ENCODE peak calls at places on chromosome 7, in ten cellular contexts. One of them, this sample, is unnamed.

GRCh38 chr7:102291056-102291915 is 4.6 kb downstream of the SH2B2 start:
- DNase-seq in KBM-7: no peak
- DNase-seq in foreskin fibroblast: no peak
- DNase-seq in memory B cell: peak
- DNase-seq in T-helper 2 cell: peak
- DNase-seq in NCI-H1417 treated with DMSO at 0.1 percent for 48 hours: no peak
- DNase-seq in astrocyte of the spinal cord: no peak
- DNase-seq in suprapubic skin: no peak
- DNase-seq in stimulated activated CD4-positive, alpha-beta T cell treated with anti-CD3 and anti-CD28 coated beads, Interleukin-4, amount 100 ng/mL, for 48 hours: no peak
- DNase-seq in M059J: no peak
- DNase-seq in this sample: peak

GRCh38 chr7:55548295-55548731 is 24.0 kb downstream of the VOPP1 start:
- DNase-seq in KBM-7: no peak
- DNase-seq in foreskin fibroblast: no peak
- DNase-seq in memory B cell: no peak
- DNase-seq in T-helper 2 cell: no peak
- DNase-seq in NCI-H1417 treated with DMSO at 0.1 percent for 48 hours: no peak
- DNase-seq in astrocyte of the spinal cord: no peak
- DNase-seq in suprapubic skin: no peak
- DNase-seq in stimulated activated CD4-positive, alpha-beta T cell treated with anti-CD3 and anti-CD28 coated beads, Interleukin-4, amount 100 ng/mL, for 48 hours: no peak
- DNase-seq in M059J: no peak
- DNase-seq in this sample: no peak

GRCh38 chr7:106623846-106624245 is 37.1 kb downstream of the CCDC71L start:
- DNase-seq in KBM-7: no peak
- DNase-seq in foreskin fibroblast: peak
- DNase-seq in memory B cell: no peak
- DNase-seq in T-helper 2 cell: no peak
- DNase-seq in NCI-H1417 treated with DMSO at 0.1 percent for 48 hours: no peak
- DNase-seq in astrocyte of the spinal cord: peak
- DNase-seq in suprapubic skin: no peak
- DNase-seq in stimulated activated CD4-positive, alpha-beta T cell treated with anti-CD3 and anti-CD28 coated beads, Interleukin-4, amount 100 ng/mL, for 48 hours: no peak
- DNase-seq in M059J: peak
- DNase-seq in this sample: peak

GRCh38 chr7:17304926-17305325 is 6.5 kb downstream of the AHR start:
- DNase-seq in KBM-7: peak
- DNase-seq in foreskin fibroblast: peak
- DNase-seq in memory B cell: no peak
- DNase-seq in T-helper 2 cell: no peak
- DNase-seq in NCI-H1417 treated with DMSO at 0.1 percent for 48 hours: no peak
- DNase-seq in astrocyte of the spinal cord: peak
- DNase-seq in suprapubic skin: no peak
- DNase-seq in stimulated activated CD4-positive, alpha-beta T cell treated with anti-CD3 and anti-CD28 coated beads, Interleukin-4, amount 100 ng/mL, for 48 hours: no peak
- DNase-seq in M059J: peak
- DNase-seq in this sample: peak

GRCh38 chr7:142874409-142874808 is 11.1 kb downstream of the TRPV6 start:
- DNase-seq in KBM-7: no peak
- DNase-seq in foreskin fibroblast: no peak
- DNase-seq in memory B cell: no peak
- DNase-seq in T-helper 2 cell: no peak
- DNase-seq in NCI-H1417 treated with DMSO at 0.1 percent for 48 hours: no peak
- DNase-seq in astrocyte of the spinal cord: no peak
- DNase-seq in suprapubic skin: peak
- DNase-seq in stimulated activated CD4-positive, alpha-beta T cell treated with anti-CD3 and anti-CD28 coated beads, Interleukin-4, amount 100 ng/mL, for 48 hours: no peak
- DNase-seq in M059J: no peak
- DNase-seq in this sample: no peak

GRCh38 chr7:4020086-4020485 is 662.0 kb upstream of the FOXK1 start:
- DNase-seq in KBM-7: no peak
- DNase-seq in foreskin fibroblast: no peak
- DNase-seq in memory B cell: no peak
- DNase-seq in T-helper 2 cell: no peak
- DNase-seq in NCI-H1417 treated with DMSO at 0.1 percent for 48 hours: no peak
- DNase-seq in astrocyte of the spinal cord: no peak
- DNase-seq in suprapubic skin: no peak
- DNase-seq in stimulated activated CD4-positive, alpha-beta T cell treated with anti-CD3 and anti-CD28 coated beads, Interleukin-4, amount 100 ng/mL, for 48 hours: no peak
- DNase-seq in M059J: no peak
- DNase-seq in this sample: no peak

GRCh38 chr7:66883716-66884115 is 37.3 kb upstream of the TMEM248 start:
- DNase-seq in KBM-7: no peak
- DNase-seq in foreskin fibroblast: no peak
- DNase-seq in memory B cell: no peak
- DNase-seq in T-helper 2 cell: no peak
- DNase-seq in NCI-H1417 treated with DMSO at 0.1 percent for 48 hours: no peak
- DNase-seq in astrocyte of the spinal cord: peak
- DNase-seq in suprapubic skin: no peak
- DNase-seq in stimulated activated CD4-positive, alpha-beta T cell treated with anti-CD3 and anti-CD28 coated beads, Interleukin-4, amount 100 ng/mL, for 48 hours: no peak
- DNase-seq in M059J: peak
- DNase-seq in this sample: no peak

GRCh38 chr7:104603957-104604356 is 275.6 kb downstream of the LHFPL3 start:
- DNase-seq in KBM-7: no peak
- DNase-seq in foreskin fibroblast: no peak
- DNase-seq in memory B cell: no peak
- DNase-seq in T-helper 2 cell: no peak
- DNase-seq in NCI-H1417 treated with DMSO at 0.1 percent for 48 hours: no peak
- DNase-seq in astrocyte of the spinal cord: no peak
- DNase-seq in suprapubic skin: no peak
- DNase-seq in stimulated activated CD4-positive, alpha-beta T cell treated with anti-CD3 and anti-CD28 coated beads, Interleukin-4, amount 100 ng/mL, for 48 hours: no peak
- DNase-seq in M059J: no peak
- DNase-seq in this sample: no peak

GRCh38 chr7:100778061-100778621 is 44.7 kb downstream of the ZAN start:
- DNase-seq in KBM-7: no peak
- DNase-seq in foreskin fibroblast: no peak
- DNase-seq in memory B cell: no peak
- DNase-seq in T-helper 2 cell: no peak
- DNase-seq in NCI-H1417 treated with DMSO at 0.1 percent for 48 hours: no peak
- DNase-seq in astrocyte of the spinal cord: no peak
- DNase-seq in suprapubic skin: no peak
- DNase-seq in stimulated activated CD4-positive, alpha-beta T cell treated with anti-CD3 and anti-CD28 coated beads, Interleukin-4, amount 100 ng/mL, for 48 hours: no peak
- DNase-seq in M059J: no peak
- DNase-seq in this sample: no peak

GRCh38 chr7:32518534-32519140 is 23.3 kb downstream of the AVL9 start:
- DNase-seq in KBM-7: peak
- DNase-seq in foreskin fibroblast: no peak
- DNase-seq in memory B cell: no peak
- DNase-seq in T-helper 2 cell: no peak
- DNase-seq in NCI-H1417 treated with DMSO at 0.1 percent for 48 hours: no peak
- DNase-seq in astrocyte of the spinal cord: peak
- DNase-seq in suprapubic skin: no peak
- DNase-seq in stimulated activated CD4-positive, alpha-beta T cell treated with anti-CD3 and anti-CD28 coated beads, Interleukin-4, amount 100 ng/mL, for 48 hours: no peak
- DNase-seq in M059J: peak
- DNase-seq in this sample: peak

GRCh38 chr7:146701166-146701565 is 584.6 kb downstream of the CNTNAP2 start:
- DNase-seq in KBM-7: no peak
- DNase-seq in foreskin fibroblast: no peak
- DNase-seq in memory B cell: no peak
- DNase-seq in T-helper 2 cell: no peak
- DNase-seq in NCI-H1417 treated with DMSO at 0.1 percent for 48 hours: no peak
- DNase-seq in astrocyte of the spinal cord: peak
- DNase-seq in suprapubic skin: no peak
- DNase-seq in stimulated activated CD4-positive, alpha-beta T cell treated with anti-CD3 and anti-CD28 coated beads, Interleukin-4, amount 100 ng/mL, for 48 hours: no peak
- DNase-seq in M059J: no peak
- DNase-seq in this sample: no peak

GRCh38 chr7:23114854-23115253 is 9.3 kb downstream of the KLHL7 start:
- DNase-seq in KBM-7: no peak
- DNase-seq in foreskin fibroblast: peak
- DNase-seq in memory B cell: no peak
- DNase-seq in T-helper 2 cell: no peak
- DNase-seq in NCI-H1417 treated with DMSO at 0.1 percent for 48 hours: no peak
- DNase-seq in astrocyte of the spinal cord: no peak
- DNase-seq in suprapubic skin: no peak
- DNase-seq in stimulated activated CD4-positive, alpha-beta T cell treated with anti-CD3 and anti-CD28 coated beads, Interleukin-4, amount 100 ng/mL, for 48 hours: no peak
- DNase-seq in M059J: no peak
- DNase-seq in this sample: no peak

GRCh38 chr7:111639894-111640293 is 77.6 kb upstream of the IMMP2L start:
- DNase-seq in KBM-7: no peak
- DNase-seq in foreskin fibroblast: peak
- DNase-seq in memory B cell: no peak
- DNase-seq in T-helper 2 cell: no peak
- DNase-seq in NCI-H1417 treated with DMSO at 0.1 percent for 48 hours: no peak
- DNase-seq in astrocyte of the spinal cord: no peak
- DNase-seq in suprapubic skin: no peak
- DNase-seq in stimulated activated CD4-positive, alpha-beta T cell treated with anti-CD3 and anti-CD28 coated beads, Interleukin-4, amount 100 ng/mL, for 48 hours: no peak
- DNase-seq in M059J: peak
- DNase-seq in this sample: no peak

GRCh38 chr7:108247646-108248045 is 117.5 kb upstream of the LAMB4 start:
- DNase-seq in KBM-7: peak
- DNase-seq in foreskin fibroblast: no peak
- DNase-seq in memory B cell: no peak
- DNase-seq in T-helper 2 cell: no peak
- DNase-seq in NCI-H1417 treated with DMSO at 0.1 percent for 48 hours: no peak
- DNase-seq in astrocyte of the spinal cord: no peak
- DNase-seq in suprapubic skin: no peak
- DNase-seq in stimulated activated CD4-positive, alpha-beta T cell treated with anti-CD3 and anti-CD28 coated beads, Interleukin-4, amount 100 ng/mL, for 48 hours: no peak
- DNase-seq in M059J: peak
- DNase-seq in this sample: no peak

GRCh38 chr7:10708447-10708846 is 265.2 kb upstream of the PHF14 start:
- DNase-seq in KBM-7: peak
- DNase-seq in foreskin fibroblast: no peak
- DNase-seq in memory B cell: no peak
- DNase-seq in T-helper 2 cell: no peak
- DNase-seq in NCI-H1417 treated with DMSO at 0.1 percent for 48 hours: peak
- DNase-seq in astrocyte of the spinal cord: no peak
- DNase-seq in suprapubic skin: no peak
- DNase-seq in stimulated activated CD4-positive, alpha-beta T cell treated with anti-CD3 and anti-CD28 coated beads, Interleukin-4, amount 100 ng/mL, for 48 hours: no peak
- DNase-seq in M059J: no peak
- DNase-seq in this sample: no peak

GRCh38 chr7:22668971-22669401 is 58.0 kb upstream of the IL6 start:
- DNase-seq in KBM-7: no peak
- DNase-seq in foreskin fibroblast: no peak
- DNase-seq in memory B cell: no peak
- DNase-seq in T-helper 2 cell: no peak
- DNase-seq in NCI-H1417 treated with DMSO at 0.1 percent for 48 hours: no peak
- DNase-seq in astrocyte of the spinal cord: no peak
- DNase-seq in suprapubic skin: no peak
- DNase-seq in stimulated activated CD4-positive, alpha-beta T cell treated with anti-CD3 and anti-CD28 coated beads, Interleukin-4, amount 100 ng/mL, for 48 hours: no peak
- DNase-seq in M059J: peak
- DNase-seq in this sample: no peak

GRCh38 chr7:151057038-151057736 is 510 bp downstream of the CDK5 start:
- DNase-seq in KBM-7: no peak
- DNase-seq in foreskin fibroblast: no peak
- DNase-seq in memory B cell: no peak
- DNase-seq in T-helper 2 cell: no peak
- DNase-seq in NCI-H1417 treated with DMSO at 0.1 percent for 48 hours: no peak
- DNase-seq in astrocyte of the spinal cord: no peak
- DNase-seq in suprapubic skin: no peak
- DNase-seq in stimulated activated CD4-positive, alpha-beta T cell treated with anti-CD3 and anti-CD28 coated beads, Interleukin-4, amount 100 ng/mL, for 48 hours: no peak
- DNase-seq in M059J: no peak
- DNase-seq in this sample: no peak

GRCh38 chr7:144670251-144670650 is 165.6 kb downstream of the TPK1 start:
- DNase-seq in KBM-7: peak
- DNase-seq in foreskin fibroblast: no peak
- DNase-seq in memory B cell: no peak
- DNase-seq in T-helper 2 cell: no peak
- DNase-seq in NCI-H1417 treated with DMSO at 0.1 percent for 48 hours: no peak
- DNase-seq in astrocyte of the spinal cord: peak
- DNase-seq in suprapubic skin: no peak
- DNase-seq in stimulated activated CD4-positive, alpha-beta T cell treated with anti-CD3 and anti-CD28 coated beads, Interleukin-4, amount 100 ng/mL, for 48 hours: no peak
- DNase-seq in M059J: no peak
- DNase-seq in this sample: no peak

GRCh38 chr7:36468361-36469140 is 78.9 kb downstream of the ANLN start:
- DNase-seq in KBM-7: no peak
- DNase-seq in foreskin fibroblast: no peak
- DNase-seq in memory B cell: no peak
- DNase-seq in T-helper 2 cell: no peak
- DNase-seq in NCI-H1417 treated with DMSO at 0.1 percent for 48 hours: no peak
- DNase-seq in astrocyte of the spinal cord: no peak
- DNase-seq in suprapubic skin: no peak
- DNase-seq in stimulated activated CD4-positive, alpha-beta T cell treated with anti-CD3 and anti-CD28 coated beads, Interleukin-4, amount 100 ng/mL, for 48 hours: no peak
- DNase-seq in M059J: no peak
- DNase-seq in this sample: no peak

GRCh38 chr7:50185188-50185587 is 92.1 kb upstream of the ZPBP start:
- DNase-seq in KBM-7: no peak
- DNase-seq in foreskin fibroblast: no peak
- DNase-seq in memory B cell: no peak
- DNase-seq in T-helper 2 cell: no peak
- DNase-seq in NCI-H1417 treated with DMSO at 0.1 percent for 48 hours: no peak
- DNase-seq in astrocyte of the spinal cord: no peak
- DNase-seq in suprapubic skin: no peak
- DNase-seq in stimulated activated CD4-positive, alpha-beta T cell treated with anti-CD3 and anti-CD28 coated beads, Interleukin-4, amount 100 ng/mL, for 48 hours: no peak
- DNase-seq in M059J: no peak
- DNase-seq in this sample: no peak

GRCh38 chr7:7265057-7265456 is 82.7 kb downstream of the C1GALT1 start:
- DNase-seq in KBM-7: no peak
- DNase-seq in foreskin fibroblast: no peak
- DNase-seq in memory B cell: no peak
- DNase-seq in T-helper 2 cell: no peak
- DNase-seq in NCI-H1417 treated with DMSO at 0.1 percent for 48 hours: no peak
- DNase-seq in astrocyte of the spinal cord: peak
- DNase-seq in suprapubic skin: no peak
- DNase-seq in stimulated activated CD4-positive, alpha-beta T cell treated with anti-CD3 and anti-CD28 coated beads, Interleukin-4, amount 100 ng/mL, for 48 hours: no peak
- DNase-seq in M059J: peak
- DNase-seq in this sample: peak

GRCh38 chr7:28979791-28980190 is 21.7 kb upstream of the TRIL start:
- DNase-seq in KBM-7: no peak
- DNase-seq in foreskin fibroblast: no peak
- DNase-seq in memory B cell: no peak
- DNase-seq in T-helper 2 cell: no peak
- DNase-seq in NCI-H1417 treated with DMSO at 0.1 percent for 48 hours: no peak
- DNase-seq in astrocyte of the spinal cord: no peak
- DNase-seq in suprapubic skin: no peak
- DNase-seq in stimulated activated CD4-positive, alpha-beta T cell treated with anti-CD3 and anti-CD28 coated beads, Interleukin-4, amount 100 ng/mL, for 48 hours: no peak
- DNase-seq in M059J: no peak
- DNase-seq in this sample: no peak

GRCh38 chr7:112067205-112067604 is 139.0 kb downstream of the DOCK4 start:
- DNase-seq in KBM-7: no peak
- DNase-seq in foreskin fibroblast: no peak
- DNase-seq in memory B cell: no peak
- DNase-seq in T-helper 2 cell: no peak
- DNase-seq in NCI-H1417 treated with DMSO at 0.1 percent for 48 hours: no peak
- DNase-seq in astrocyte of the spinal cord: no peak
- DNase-seq in suprapubic skin: no peak
- DNase-seq in stimulated activated CD4-positive, alpha-beta T cell treated with anti-CD3 and anti-CD28 coated beads, Interleukin-4, amount 100 ng/mL, for 48 hours: no peak
- DNase-seq in M059J: peak
- DNase-seq in this sample: no peak

GRCh38 chr7:155998328-155998691 is 186.0 kb upstream of the SHH start:
- DNase-seq in KBM-7: no peak
- DNase-seq in foreskin fibroblast: no peak
- DNase-seq in memory B cell: no peak
- DNase-seq in T-helper 2 cell: no peak
- DNase-seq in NCI-H1417 treated with DMSO at 0.1 percent for 48 hours: no peak
- DNase-seq in astrocyte of the spinal cord: no peak
- DNase-seq in suprapubic skin: no peak
- DNase-seq in stimulated activated CD4-positive, alpha-beta T cell treated with anti-CD3 and anti-CD28 coated beads, Interleukin-4, amount 100 ng/mL, for 48 hours: peak
- DNase-seq in M059J: no peak
- DNase-seq in this sample: no peak